ENCODE peak calls at places on chromosome 4, in five cellular contexts. One of them, this sample, is unnamed.

GRCh38 chr4:1728061-1728980 is 7.0 kb downstream of the TACC3 start:
- DNase-seq in activated CD4-positive, alpha-beta memory T cell treated with anti-CD3 and anti-CD28 coated beads for 36 hours: no peak
- DNase-seq in CD4-positive, alpha-beta T cell: no peak
- DNase-seq in activated naive CD4-positive, alpha-beta T cell treated with anti-CD3 and anti-CD28 coated beads for 36 hours: peak
- DNase-seq in SHP77: no peak
- DNase-seq in this sample: no peak

GRCh38 chr4:40180356-40180755 is 16.5 kb upstream of the RHOH start:
- DNase-seq in SHP77: no peak
- DNase-seq in activated naive CD4-positive, alpha-beta T cell treated with anti-CD3 and anti-CD28 coated beads for 36 hours: no peak
- DNase-seq in CD4-positive, alpha-beta T cell: no peak
- DNase-seq in activated CD4-positive, alpha-beta memory T cell treated with anti-CD3 and anti-CD28 coated beads for 36 hours: no peak
- DNase-seq in this sample: no peak

GRCh38 chr4:145734576-145735329 is 54.8 kb downstream of the C4orf51 start:
- DNase-seq in activated naive CD4-positive, alpha-beta T cell treated with anti-CD3 and anti-CD28 coated beads for 36 hours: no peak
- DNase-seq in SHP77: no peak
- DNase-seq in CD4-positive, alpha-beta T cell: no peak
- DNase-seq in activated CD4-positive, alpha-beta memory T cell treated with anti-CD3 and anti-CD28 coated beads for 36 hours: peak
- DNase-seq in this sample: no peak

GRCh38 chr4:59540311-59540710 is 1659.8 kb upstream of the ADGRL3 start:
- DNase-seq in SHP77: no peak
- DNase-seq in activated CD4-positive, alpha-beta memory T cell treated with anti-CD3 and anti-CD28 coated beads for 36 hours: no peak
- DNase-seq in CD4-positive, alpha-beta T cell: no peak
- DNase-seq in activated naive CD4-positive, alpha-beta T cell treated with anti-CD3 and anti-CD28 coated beads for 36 hours: no peak
- DNase-seq in this sample: no peak

GRCh38 chr4:45662996-45663395 is 460.9 kb downstream of the GABRG1 start:
- DNase-seq in activated CD4-positive, alpha-beta memory T cell treated with anti-CD3 and anti-CD28 coated beads for 36 hours: no peak
- DNase-seq in SHP77: no peak
- DNase-seq in activated naive CD4-positive, alpha-beta T cell treated with anti-CD3 and anti-CD28 coated beads for 36 hours: no peak
- DNase-seq in CD4-positive, alpha-beta T cell: no peak
- DNase-seq in this sample: no peak

GRCh38 chr4:123856689-123857545 is 460.3 kb downstream of the SPRY1 start:
- DNase-seq in activated CD4-positive, alpha-beta memory T cell treated with anti-CD3 and anti-CD28 coated beads for 36 hours: no peak
- DNase-seq in SHP77: peak
- DNase-seq in activated naive CD4-positive, alpha-beta T cell treated with anti-CD3 and anti-CD28 coated beads for 36 hours: no peak
- DNase-seq in CD4-positive, alpha-beta T cell: no peak
- DNase-seq in this sample: no peak

GRCh38 chr4:54077812-54078211 is 13.4 kb upstream of the CHIC2 start:
- DNase-seq in CD4-positive, alpha-beta T cell: no peak
- DNase-seq in SHP77: no peak
- DNase-seq in activated naive CD4-positive, alpha-beta T cell treated with anti-CD3 and anti-CD28 coated beads for 36 hours: no peak
- DNase-seq in activated CD4-positive, alpha-beta memory T cell treated with anti-CD3 and anti-CD28 coated beads for 36 hours: no peak
- DNase-seq in this sample: no peak

GRCh38 chr4:52372747-52373146 is 286.4 kb downstream of the USP46 start:
- DNase-seq in activated CD4-positive, alpha-beta memory T cell treated with anti-CD3 and anti-CD28 coated beads for 36 hours: no peak
- DNase-seq in SHP77: no peak
- DNase-seq in CD4-positive, alpha-beta T cell: no peak
- DNase-seq in activated naive CD4-positive, alpha-beta T cell treated with anti-CD3 and anti-CD28 coated beads for 36 hours: no peak
- DNase-seq in this sample: no peak

GRCh38 chr4:142264961-142265360 is 581.1 kb downstream of the INPP4B start:
- DNase-seq in activated CD4-positive, alpha-beta memory T cell treated with anti-CD3 and anti-CD28 coated beads for 36 hours: no peak
- DNase-seq in activated naive CD4-positive, alpha-beta T cell treated with anti-CD3 and anti-CD28 coated beads for 36 hours: no peak
- DNase-seq in SHP77: no peak
- DNase-seq in CD4-positive, alpha-beta T cell: no peak
- DNase-seq in this sample: no peak

GRCh38 chr4:173243321-173243720 is 74.7 kb downstream of the GALNT7 start:
- DNase-seq in activated naive CD4-positive, alpha-beta T cell treated with anti-CD3 and anti-CD28 coated beads for 36 hours: no peak
- DNase-seq in SHP77: peak
- DNase-seq in CD4-positive, alpha-beta T cell: no peak
- DNase-seq in activated CD4-positive, alpha-beta memory T cell treated with anti-CD3 and anti-CD28 coated beads for 36 hours: no peak
- DNase-seq in this sample: no peak

GRCh38 chr4:76601791-76602190 is 166.8 kb downstream of the SHROOM3 start:
- DNase-seq in CD4-positive, alpha-beta T cell: no peak
- DNase-seq in activated CD4-positive, alpha-beta memory T cell treated with anti-CD3 and anti-CD28 coated beads for 36 hours: no peak
- DNase-seq in SHP77: no peak
- DNase-seq in activated naive CD4-positive, alpha-beta T cell treated with anti-CD3 and anti-CD28 coated beads for 36 hours: no peak
- DNase-seq in this sample: no peak

GRCh38 chr4:121307441-121308327 is 73.1 kb downstream of the QRFPR start:
- DNase-seq in SHP77: peak
- DNase-seq in CD4-positive, alpha-beta T cell: peak
- DNase-seq in activated naive CD4-positive, alpha-beta T cell treated with anti-CD3 and anti-CD28 coated beads for 36 hours: peak
- DNase-seq in activated CD4-positive, alpha-beta memory T cell treated with anti-CD3 and anti-CD28 coated beads for 36 hours: peak
- DNase-seq in this sample: peak

GRCh38 chr4:135073389-135073788 is 871.8 kb upstream of the PABPC4L start:
- DNase-seq in activated naive CD4-positive, alpha-beta T cell treated with anti-CD3 and anti-CD28 coated beads for 36 hours: no peak
- DNase-seq in CD4-positive, alpha-beta T cell: no peak
- DNase-seq in activated CD4-positive, alpha-beta memory T cell treated with anti-CD3 and anti-CD28 coated beads for 36 hours: no peak
- DNase-seq in SHP77: no peak
- DNase-seq in this sample: no peak

GRCh38 chr4:79164961-79165610 is 160.8 kb downstream of the NAA11 start:
- DNase-seq in SHP77: no peak
- DNase-seq in activated CD4-positive, alpha-beta memory T cell treated with anti-CD3 and anti-CD28 coated beads for 36 hours: no peak
- DNase-seq in CD4-positive, alpha-beta T cell: no peak
- DNase-seq in activated naive CD4-positive, alpha-beta T cell treated with anti-CD3 and anti-CD28 coated beads for 36 hours: no peak
- DNase-seq in this sample: no peak

GRCh38 chr4:22190855-22191254 is 242.3 kb upstream of the KCNIP4 start:
- DNase-seq in activated CD4-positive, alpha-beta memory T cell treated with anti-CD3 and anti-CD28 coated beads for 36 hours: no peak
- DNase-seq in SHP77: no peak
- DNase-seq in CD4-positive, alpha-beta T cell: no peak
- DNase-seq in activated naive CD4-positive, alpha-beta T cell treated with anti-CD3 and anti-CD28 coated beads for 36 hours: no peak
- DNase-seq in this sample: no peak

GRCh38 chr4:168183717-168184571 is 91.6 kb downstream of the ANXA10 start:
- DNase-seq in activated CD4-positive, alpha-beta memory T cell treated with anti-CD3 and anti-CD28 coated beads for 36 hours: no peak
- DNase-seq in SHP77: peak
- DNase-seq in CD4-positive, alpha-beta T cell: no peak
- DNase-seq in activated naive CD4-positive, alpha-beta T cell treated with anti-CD3 and anti-CD28 coated beads for 36 hours: no peak
- DNase-seq in this sample: peak

GRCh38 chr4:129570326-129570725 is 474.4 kb downstream of the C4orf33 start:
- DNase-seq in activated CD4-positive, alpha-beta memory T cell treated with anti-CD3 and anti-CD28 coated beads for 36 hours: no peak
- DNase-seq in activated naive CD4-positive, alpha-beta T cell treated with anti-CD3 and anti-CD28 coated beads for 36 hours: no peak
- DNase-seq in CD4-positive, alpha-beta T cell: no peak
- DNase-seq in SHP77: no peak
- DNase-seq in this sample: no peak

GRCh38 chr4:64385177-64385549 is 24.1 kb downstream of the TECRL start:
- DNase-seq in activated naive CD4-positive, alpha-beta T cell treated with anti-CD3 and anti-CD28 coated beads for 36 hours: no peak
- DNase-seq in CD4-positive, alpha-beta T cell: no peak
- DNase-seq in SHP77: no peak
- DNase-seq in activated CD4-positive, alpha-beta memory T cell treated with anti-CD3 and anti-CD28 coated beads for 36 hours: no peak
- DNase-seq in this sample: no peak

GRCh38 chr4:115331241-115331640 is 217.8 kb upstream of the NDST4 start:
- DNase-seq in CD4-positive, alpha-beta T cell: no peak
- DNase-seq in activated CD4-positive, alpha-beta memory T cell treated with anti-CD3 and anti-CD28 coated beads for 36 hours: no peak
- DNase-seq in activated naive CD4-positive, alpha-beta T cell treated with anti-CD3 and anti-CD28 coated beads for 36 hours: no peak
- DNase-seq in SHP77: no peak
- DNase-seq in this sample: no peak

GRCh38 chr4:16278178-16278577 is 51.9 kb upstream of the TAPT1 start:
- DNase-seq in SHP77: no peak
- DNase-seq in activated naive CD4-positive, alpha-beta T cell treated with anti-CD3 and anti-CD28 coated beads for 36 hours: no peak
- DNase-seq in activated CD4-positive, alpha-beta memory T cell treated with anti-CD3 and anti-CD28 coated beads for 36 hours: no peak
- DNase-seq in CD4-positive, alpha-beta T cell: no peak
- DNase-seq in this sample: no peak

GRCh38 chr4:38316045-38316444 is 348.0 kb upstream of the KLF3 start:
- DNase-seq in CD4-positive, alpha-beta T cell: no peak
- DNase-seq in activated naive CD4-positive, alpha-beta T cell treated with anti-CD3 and anti-CD28 coated beads for 36 hours: no peak
- DNase-seq in activated CD4-positive, alpha-beta memory T cell treated with anti-CD3 and anti-CD28 coated beads for 36 hours: no peak
- DNase-seq in SHP77: no peak
- DNase-seq in this sample: no peak

GRCh38 chr4:174681723-174682300 is 147.2 kb downstream of the GLRA3 start:
- DNase-seq in SHP77: no peak
- DNase-seq in CD4-positive, alpha-beta T cell: no peak
- DNase-seq in activated naive CD4-positive, alpha-beta T cell treated with anti-CD3 and anti-CD28 coated beads for 36 hours: no peak
- DNase-seq in activated CD4-positive, alpha-beta memory T cell treated with anti-CD3 and anti-CD28 coated beads for 36 hours: no peak
- DNase-seq in this sample: no peak

GRCh38 chr4:184268574-184269160 is 51.0 kb upstream of the ENPP6 start:
- DNase-seq in SHP77: no peak
- DNase-seq in CD4-positive, alpha-beta T cell: no peak
- DNase-seq in activated naive CD4-positive, alpha-beta T cell treated with anti-CD3 and anti-CD28 coated beads for 36 hours: no peak
- DNase-seq in activated CD4-positive, alpha-beta memory T cell treated with anti-CD3 and anti-CD28 coated beads for 36 hours: no peak
- DNase-seq in this sample: no peak

GRCh38 chr4:118005883-118006282 is 28.4 kb upstream of the NDST3 start:
- DNase-seq in SHP77: no peak
- DNase-seq in CD4-positive, alpha-beta T cell: no peak
- DNase-seq in activated naive CD4-positive, alpha-beta T cell treated with anti-CD3 and anti-CD28 coated beads for 36 hours: no peak
- DNase-seq in activated CD4-positive, alpha-beta memory T cell treated with anti-CD3 and anti-CD28 coated beads for 36 hours: no peak
- DNase-seq in this sample: no peak

GRCh38 chr4:107719211-107719926 is 665 bp downstream of the PAPSS1 start:
- DNase-seq in activated naive CD4-positive, alpha-beta T cell treated with anti-CD3 and anti-CD28 coated beads for 36 hours: peak
- DNase-seq in SHP77: no peak
- DNase-seq in activated CD4-positive, alpha-beta memory T cell treated with anti-CD3 and anti-CD28 coated beads for 36 hours: peak
- DNase-seq in CD4-positive, alpha-beta T cell: no peak
- DNase-seq in this sample: no peak

GRCh38 chr4:61468091-61468720 is 268.1 kb downstream of the ADGRL3 start:
- DNase-seq in activated CD4-positive, alpha-beta memory T cell treated with anti-CD3 and anti-CD28 coated beads for 36 hours: no peak
- DNase-seq in activated naive CD4-positive, alpha-beta T cell treated with anti-CD3 and anti-CD28 coated beads for 36 hours: no peak
- DNase-seq in SHP77: no peak
- DNase-seq in CD4-positive, alpha-beta T cell: no peak
- DNase-seq in this sample: no peak

GRCh38 chr4:138450546-138450945 is 208.4 kb upstream of the SLC7A11 start:
- DNase-seq in activated CD4-positive, alpha-beta memory T cell treated with anti-CD3 and anti-CD28 coated beads for 36 hours: no peak
- DNase-seq in activated naive CD4-positive, alpha-beta T cell treated with anti-CD3 and anti-CD28 coated beads for 36 hours: no peak
- DNase-seq in CD4-positive, alpha-beta T cell: no peak
- DNase-seq in SHP77: no peak
- DNase-seq in this sample: no peak

GRCh38 chr4:1198070-1198844 is 25.9 kb upstream of the SPON2 start:
- DNase-seq in activated CD4-positive, alpha-beta memory T cell treated with anti-CD3 and anti-CD28 coated beads for 36 hours: no peak
- DNase-seq in activated naive CD4-positive, alpha-beta T cell treated with anti-CD3 and anti-CD28 coated beads for 36 hours: no peak
- DNase-seq in CD4-positive, alpha-beta T cell: no peak
- DNase-seq in SHP77: no peak
- DNase-seq in this sample: no peak

GRCh38 chr4:100849319-100849718 is 331.5 kb upstream of the EMCN start:
- DNase-seq in CD4-positive, alpha-beta T cell: no peak
- DNase-seq in SHP77: no peak
- DNase-seq in activated CD4-positive, alpha-beta memory T cell treated with anti-CD3 and anti-CD28 coated beads for 36 hours: no peak
- DNase-seq in activated naive CD4-positive, alpha-beta T cell treated with anti-CD3 and anti-CD28 coated beads for 36 hours: no peak
- DNase-seq in this sample: no peak